ENCODE peak calls at places on chromosomes 13 and 19, in four cellular contexts. Z is endodermal cell, B is mesenchymal stem cell, Y is neural progenitor cell. S is an unnamed sample.

GRCh38 chr13:48631441-48631840 is 22.3 kb upstream of the CYSLTR2 start:
- DNase-seq in Z (no peak), B (no peak), Y (no peak), S (no peak)

GRCh38 chr19:2148482-2149135 is 2.8 kb downstream of the AP3D1 start:
- DNase-seq in Z (no peak), B (no peak), Y (no peak), S (no peak)

GRCh38 chr19:43425567-43426392 is 11.1 kb downstream of the TEX101 start:
- DNase-seq in Z (peak; percentile 51), B (no peak), Y (peak; percentile 41), S (peak; percentile 40)

GRCh38 chr19:10214784-10215183 is 16.3 kb downstream of the S1PR2 start:
- DNase-seq in Z (no peak), B (no peak), Y (no peak), S (peak; percentile 41)

GRCh38 chr13:48562296-48563066 is 29.6 kb upstream of the RCBTB2 start:
- DNase-seq in Z (no peak), B (no peak), Y (no peak), S (peak; percentile 84)

GRCh38 chr13:72536668-72537399 is 190.6 kb downstream of the MZT1 start:
- DNase-seq in Z (no peak), B (no peak), Y (no peak), S (no peak)

GRCh38 chr19:28880735-28881401 is 332.1 kb downstream of the UQCRFS1 start:
- DNase-seq in Z (peak; percentile 77), B (no peak), Y (no peak), S (no peak)

GRCh38 chr19:4375164-4375619 is 25.2 kb downstream of the SH3GL1 start:
- DNase-seq in Z (peak; percentile 91), B (peak; percentile 48), Y (no peak), S (peak; percentile 61)

GRCh38 chr19:23393121-23393520 is 2.1 kb downstream of the ZNF91 start:
- DNase-seq in Z (no peak), B (no peak), Y (no peak), S (no peak)

GRCh38 chr19:2033825-2034159 is 17.3 kb downstream of the MKNK2 start:
- DNase-seq in Z (no peak), B (no peak), Y (no peak), S (no peak)

GRCh38 chr19:7238091-7238490 is 56.1 kb downstream of the INSR start:
- DNase-seq in Z (no peak), B (no peak), Y (no peak), S (no peak)

GRCh38 chr13:23723463-23723862 is 153.3 kb downstream of the TNFRSF19 start:
- DNase-seq in Z (no peak), B (peak; percentile 52), Y (no peak), S (no peak)

GRCh38 chr13:50026788-50027473 is 11.7 kb downstream of the KCNRG start:
- DNase-seq in Z (no peak), B (no peak), Y (no peak), S (no peak)

GRCh38 chr19:16259385-16260159 is 61.9 kb downstream of the AP1M1 start:
- DNase-seq in Z (no peak), B (no peak), Y (no peak), S (no peak)

GRCh38 chr13:79044415-79044814 is 361.6 kb downstream of the RBM26 start:
- DNase-seq in Z (no peak), B (no peak), Y (no peak), S (peak; percentile 65)

GRCh38 chr13:80249906-80250513 is 90.9 kb downstream of the SPRY2 start:
- DNase-seq in Z (no peak), B (no peak), Y (no peak), S (no peak)

GRCh38 chr19:55541091-55541490 is 4.2 kb upstream of the SBK2 start:
- DNase-seq in Z (no peak), B (no peak), Y (no peak), S (no peak)

GRCh38 chr13:44667950-44668349 is 91.8 kb upstream of the TSC22D1 start:
- DNase-seq in Z (no peak), B (peak; percentile 74), Y (peak; percentile 78), S (no peak)

GRCh38 chr13:44523176-44524017 is 52.7 kb downstream of the TSC22D1 start:
- DNase-seq in Z (no peak), B (peak; percentile 72), Y (no peak), S (peak; percentile 91)

GRCh38 chr13:86282450-86282849 is 483.2 kb upstream of the SLITRK6 start:
- DNase-seq in Z (no peak), B (no peak), Y (no peak), S (no peak)

GRCh38 chr13:112828082-112828699 is 138.4 kb downstream of the ATP11A start:
- DNase-seq in Z (no peak), B (no peak), Y (no peak), S (no peak)

GRCh38 chr19:49847731-49848696 is 2.9 kb upstream of the PTOV1 start:
- DNase-seq in Z (no peak), B (peak; percentile 94), Y (no peak), S (peak; percentile 81)

GRCh38 chr19:4596033-4596904 is 36.8 kb upstream of the SEMA6B start:
- DNase-seq in Z (peak; percentile 67), B (no peak), Y (peak; percentile 38), S (no peak)

GRCh38 chr19:17107546-17108452 is 32.2 kb downstream of the MYO9B start:
- DNase-seq in Z (no peak), B (peak; percentile 98), Y (no peak), S (peak; percentile 98)

DNA sequence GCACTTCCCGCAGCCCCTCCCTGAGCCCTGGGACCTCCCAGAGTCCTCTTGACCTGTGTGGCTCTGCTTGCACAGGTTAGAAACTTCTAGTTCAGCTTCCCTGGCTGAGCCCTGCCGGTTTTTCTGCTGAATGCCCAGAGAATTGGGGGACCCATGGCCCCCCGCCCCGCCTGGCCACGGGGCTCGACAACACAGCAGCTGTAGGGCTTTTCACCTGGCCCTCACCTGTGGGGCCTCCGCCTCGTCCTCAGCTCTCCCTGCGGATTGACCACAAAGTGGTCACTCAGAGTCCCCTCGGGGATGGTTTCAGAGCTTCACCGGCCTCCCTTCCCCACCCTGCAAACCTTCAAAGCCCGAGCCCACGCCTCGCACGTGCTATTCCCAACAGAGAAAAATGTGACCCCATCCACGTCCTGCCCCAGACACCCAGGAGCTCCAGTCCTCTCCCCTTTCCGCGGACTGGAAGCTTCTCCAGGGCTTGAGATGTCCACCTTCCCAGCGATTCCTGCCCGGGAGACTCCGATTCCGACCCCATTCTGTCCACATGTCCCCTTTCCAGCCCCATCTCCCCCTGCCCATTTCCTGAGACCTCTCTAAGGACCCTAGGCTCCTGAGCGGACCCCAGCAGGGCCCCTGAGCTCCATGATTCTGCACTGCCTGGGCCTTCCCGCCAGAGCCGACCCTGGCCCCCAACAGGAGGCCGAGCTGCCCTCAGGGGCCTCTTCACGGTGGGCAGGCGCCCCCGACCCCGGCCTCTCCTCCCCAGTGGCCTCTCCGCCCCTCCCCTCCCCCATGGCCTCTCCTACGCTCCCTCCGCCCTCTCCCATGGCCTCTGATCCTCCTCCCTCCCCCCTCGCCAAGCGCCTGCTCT is 41.9 kb downstream of the ANKRD10 start:
- DNase-seq in Z (peak; percentile 46), B (no peak), Y (no peak), S (no peak)
- H3K9ac ChIP-seq in Z (no peak overlapping the region), B (no peak overlapping the region), Y (no peak overlapping the region), S (no peak overlapping the region)

DNA sequence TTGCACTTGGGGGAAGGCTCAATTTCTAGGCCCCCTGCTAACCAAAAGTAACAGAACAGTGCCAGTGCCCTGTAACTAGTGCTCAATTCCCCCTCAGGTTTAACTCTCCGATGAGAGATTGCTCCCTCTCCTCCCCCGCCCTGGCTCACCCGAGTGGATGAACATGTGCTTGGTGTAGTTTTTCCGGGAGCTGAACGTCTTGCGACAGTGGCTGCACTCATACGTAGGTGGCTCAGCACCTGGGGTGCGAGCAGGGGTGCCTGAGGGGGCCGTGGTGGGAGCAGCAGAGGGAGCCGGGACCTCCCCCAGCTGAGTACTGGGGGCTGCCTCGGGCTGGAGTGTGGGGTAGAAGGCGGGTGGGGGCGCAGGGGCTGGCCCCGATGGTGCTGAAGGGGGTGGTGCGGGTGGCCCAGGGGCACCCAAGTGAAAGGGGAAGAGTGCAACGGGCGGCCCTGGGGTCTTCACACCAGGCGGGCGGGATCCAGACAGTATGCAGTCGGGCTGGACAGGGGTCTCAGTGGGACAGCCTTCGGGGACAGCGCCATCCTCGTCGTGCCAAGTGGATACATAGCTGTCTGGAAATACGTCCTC is 3.3 kb downstream of the ZBTB45 start:
- DNase-seq in Z (no peak), B (no peak), Y (no peak), S (no peak)
- H3K9ac ChIP-seq in Z (no peak overlapping the region), B (peak overlapping the region; percentile 87), Y (no peak overlapping the region), S (no peak overlapping the region)

GRCh38 chr13:106140476-106140875 is 395.0 kb downstream of the EFNB2 start:
- DNase-seq in Z (no peak), B (no peak), Y (no peak), S (no peak)

GRCh38 chr13:106143392-106143791 is 392.1 kb downstream of the EFNB2 start:
- DNase-seq in Z (no peak), B (no peak), Y (no peak), S (no peak)

GRCh38 chr13:106145997-106146864 is 389.2 kb downstream of the EFNB2 start:
- DNase-seq in Z (peak; percentile 55), B (no peak), Y (no peak), S (no peak)

GRCh38 chr13:106145070-106145469 is 390.4 kb downstream of the EFNB2 start:
- DNase-seq in Z (no peak), B (no peak), Y (no peak), S (no peak)

GRCh38 chr13:106143930-106144709 is 391.3 kb downstream of the EFNB2 start:
- DNase-seq in Z (no peak), B (no peak), Y (no peak), S (peak; percentile 87)
- H3K9ac ChIP-seq in Z (no peak overlapping the region), B (no peak overlapping the region), Y (no peak overlapping the region), S (no peak overlapping the region)

DNA sequence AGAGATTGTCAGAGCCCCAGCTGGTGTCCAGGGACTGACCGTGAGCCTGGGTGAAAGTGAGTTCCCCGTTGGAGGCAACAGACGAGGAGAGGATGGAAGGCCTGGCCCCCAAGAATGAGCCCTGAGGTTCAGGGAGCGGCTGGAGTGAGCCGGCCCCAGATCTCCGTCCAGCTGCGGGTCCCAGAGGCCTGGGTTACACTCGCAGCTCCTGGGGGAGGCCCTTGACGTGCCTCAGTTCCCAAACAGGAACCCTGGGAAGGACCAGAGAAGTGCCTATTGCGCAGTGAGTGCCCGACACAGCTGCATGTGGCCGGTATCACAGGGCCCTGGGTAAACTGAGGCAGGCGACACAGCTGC is 1.1 kb upstream of the ELANE start:
- DNase-seq in Z (no peak), B (no peak), Y (no peak), S (no peak)
- H3K9ac ChIP-seq in Z (no peak overlapping the region), B (peak overlapping the region; percentile 77), Y (no peak overlapping the region), S (no peak overlapping the region)

GRCh38 chr13:96091932-96092253 is 2.0 kb downstream of the HS6ST3 start:
- DNase-seq in Z (no peak), B (no peak), Y (no peak), S (no peak)
- H3K9ac ChIP-seq in Z (no peak overlapping the region), B (no peak overlapping the region), Y (no peak overlapping the region), S (no peak overlapping the region)

DNA sequence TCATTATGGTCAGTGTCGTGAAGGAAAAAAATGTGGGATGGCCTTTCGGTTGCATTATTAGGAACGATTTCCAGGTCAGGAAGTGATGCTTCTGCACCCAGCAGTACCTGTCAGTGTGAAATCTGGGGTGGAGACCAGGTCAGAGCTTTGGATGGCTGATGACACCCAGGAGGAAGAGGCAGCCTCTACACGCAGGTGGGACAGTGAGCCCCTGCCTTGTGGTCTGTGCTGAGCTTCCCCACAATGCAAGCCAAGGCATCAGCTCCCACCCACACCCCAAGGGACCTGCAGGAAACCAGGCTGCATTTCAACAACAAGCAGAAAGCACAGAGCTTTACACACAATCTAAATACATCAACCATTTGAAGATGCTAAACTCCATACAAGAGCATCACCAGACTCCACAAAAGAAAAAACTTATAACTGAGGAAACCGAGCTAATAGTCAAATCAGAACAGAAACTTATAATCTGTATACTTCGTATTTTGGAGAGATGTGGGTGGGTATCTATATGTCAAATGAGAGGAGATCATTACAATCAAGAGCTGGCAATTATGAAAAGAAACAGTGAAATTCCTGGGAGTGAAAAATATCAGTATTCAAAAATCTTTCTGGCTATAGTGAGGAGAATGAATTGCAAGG is 130.1 kb downstream of the ZDHHC20 start:
- DNase-seq in Z (no peak), B (no peak), Y (no peak), S (no peak)
- H3K9ac ChIP-seq in Z (no peak overlapping the region), B (no peak overlapping the region), Y (no peak overlapping the region), S (no peak overlapping the region)

S was measured in mammary epithelial cell.